ENCODE peak calls at places on chromosome 5, in seven cellular contexts. C is GM23338, M is psoas muscle, D is GM12891, I is left ventricle myocardium inferior, T is AG09319, J is mesenteric fat pad. A is an unnamed sample.

GRCh38 chr5:36619012-36619635 is 12.7 kb downstream of the SLC1A3 start:
- DNase-seq in C (peak), M (no peak), D (no peak), I (no peak), T (no peak), J (no peak), A (peak)

GRCh38 chr5:129996896-129997295 is 92.6 kb downstream of the CHSY3 start:
- DNase-seq in C (no peak), M (no peak), D (no peak), I (no peak), T (peak), J (no peak), A (peak)

GRCh38 chr5:38796000-38796738 is 49.6 kb upstream of the OSMR start:
- DNase-seq in C (no peak), M (peak), D (no peak), I (peak), T (no peak), J (no peak), A (no peak)

GRCh38 chr5:139178948-139179347 is 19.2 kb downstream of the SIL1 start:
- DNase-seq in C (peak), M (no peak), D (no peak), I (no peak), T (no peak), J (no peak), A (peak)

GRCh38 chr5:38029431-38030065 is 189.7 kb upstream of the GDNF start:
- DNase-seq in C (peak), M (no peak), D (no peak), I (no peak), T (no peak), J (no peak), A (peak)

GRCh38 chr5:78794693-78795215 is 146.2 kb upstream of the LHFPL2 start:
- DNase-seq in C (no peak), M (no peak), D (no peak), I (no peak), T (no peak), J (no peak), A (no peak)

GRCh38 chr5:85868070-85868469 is 749.7 kb upstream of the COX7C start:
- DNase-seq in C (no peak), M (no peak), D (no peak), I (no peak), T (no peak), J (no peak), A (no peak)

GRCh38 chr5:90307386-90308181 is 102.0 kb downstream of the CETN3 start:
- DNase-seq in C (no peak), M (no peak), D (no peak), I (no peak), T (no peak), J (no peak), A (peak)

GRCh38 chr5:176810084-176810597 is at the start of gene UNC5A:
- DNase-seq in C (peak), M (peak), D (peak), I (peak), T (no peak), J (no peak), A (peak)

GRCh38 chr5:100643473-100643872 is 108.3 kb downstream of the FAM174A start:
- DNase-seq in C (no peak), M (no peak), D (no peak), I (no peak), T (no peak), J (no peak), A (peak)

GRCh38 chr5:57408714-57409113 is 73.9 kb downstream of the ACTBL2 start:
- DNase-seq in C (no peak), M (no peak), D (no peak), I (no peak), T (peak), J (no peak), A (no peak)

GRCh38 chr5:68333649-68334549 is 118.3 kb downstream of the PIK3R1 start:
- DNase-seq in C (no peak), M (no peak), D (no peak), I (no peak), T (no peak), J (no peak), A (peak)

GRCh38 chr5:126449751-126450271 is 26.6 kb downstream of the GRAMD2B start:
- DNase-seq in C (no peak), M (no peak), D (no peak), I (no peak), T (no peak), J (no peak), A (peak)

GRCh38 chr5:56669534-56670483 is 145.5 kb upstream of the MAP3K1 start:
- DNase-seq in C (peak), M (peak), D (peak), I (peak), T (no peak), J (no peak), A (peak)